ENCODE peak calls at places on chromosomes 16 and 17, in eight cellular contexts. F is H54, C is ovary, J is body of pancreas, A is stomach, G is sigmoid colon, Y is Peyer's patch, Q is H1. V is an unnamed sample.

GRCh38 chr17:800446-801242 is 18.5 kb downstream of the MRM3 start:
- DNase-seq in C (no peak), Y (no peak), G (no peak), J (no peak), A (no peak), F (no peak), Q (no peak), V (no peak)

GRCh38 chr16:23905027-23905426 is 69.2 kb downstream of the PRKCB start:
- DNase-seq in J (no peak), Q (no peak), C (peak), F (peak), Y (no peak), A (no peak), G (peak), V (no peak)

GRCh38 chr17:16286009-16286946 is 67.0 kb downstream of the CENPV start:
- DNase-seq in F (peak), J (peak), G (peak), C (peak), Y (peak), A (peak), Q (peak), V (peak)

GRCh38 chr17:17757944-17758343 is 76.7 kb downstream of the RAI1 start:
- DNase-seq in C (no peak), J (no peak), G (no peak), Y (no peak), Q (no peak), A (no peak), F (no peak), V (no peak)

GRCh38 chr17:63842173-63842539 is 329 bp downstream of the SMARCD2 start:
- DNase-seq in G (peak), Q (peak), C (no peak), F (no peak), A (peak), Y (no peak), J (no peak), V (no peak)

GRCh38 chr17:82863941-82864720 is 24.3 kb upstream of the ZNF750 start:
- DNase-seq in J (no peak), C (no peak), Q (no peak), G (no peak), Y (peak), F (peak), A (peak), V (peak)

GRCh38 chr16:89202422-89203215 is 2.3 kb upstream of the SLC22A31 start:
- DNase-seq in F (no peak), A (no peak), C (no peak), Y (no peak), J (no peak), G (no peak), Q (peak), V (no peak)

GRCh38 chr16:20944861-20945390 is 44.4 kb downstream of the LYRM1 start:
- DNase-seq in Y (no peak), A (no peak), J (no peak), G (no peak), Q (no peak), C (no peak), F (no peak), V (peak)

GRCh38 chr17:74444406-74444805 is 12.5 kb downstream of the GPRC5C start:
- DNase-seq in A (peak), C (peak), Y (peak), Q (no peak), J (peak), F (no peak), G (peak), V (no peak)

GRCh38 chr17:57714660-57715059 is 30.4 kb downstream of the CCDC182 start:
- DNase-seq in C (no peak), G (no peak), Q (peak), A (no peak), Y (no peak), J (no peak), F (no peak), V (no peak)

GRCh38 chr16:55478827-55479559 is at the start of gene MMP2:
- DNase-seq in A (peak), G (peak), C (peak), Y (peak), Q (peak), J (peak), F (peak), V (no peak)
- TF ChIP-seq POLR2A in A (no peak), G (no peak), C (no peak), Y (no peak), Q (no peak), J (no peak), F (no peak), V (no peak)

GRCh38 chr16:25030420-25031131 is 15.4 kb upstream of the ARHGAP17 start:
- DNase-seq in Q (no peak), G (no peak), Y (peak), A (no peak), C (no peak), J (no peak), F (no peak), V (no peak)
- TF ChIP-seq POLR2A in Q (no peak), G (no peak), Y (no peak), A (no peak), C (no peak), J (no peak), F (no peak), V (no peak)

GRCh38 chr17:45013021-45013997 is 38.1 kb downstream of the DCAKD start:
- DNase-seq in Y (no peak), J (peak), A (no peak), Q (peak), C (peak), G (peak), F (no peak), V (no peak)
- TF ChIP-seq POLR2A in Y (no peak), J (no peak), A (no peak), Q (no peak), C (no peak), G (no peak), F (no peak), V (no peak)

DNA sequence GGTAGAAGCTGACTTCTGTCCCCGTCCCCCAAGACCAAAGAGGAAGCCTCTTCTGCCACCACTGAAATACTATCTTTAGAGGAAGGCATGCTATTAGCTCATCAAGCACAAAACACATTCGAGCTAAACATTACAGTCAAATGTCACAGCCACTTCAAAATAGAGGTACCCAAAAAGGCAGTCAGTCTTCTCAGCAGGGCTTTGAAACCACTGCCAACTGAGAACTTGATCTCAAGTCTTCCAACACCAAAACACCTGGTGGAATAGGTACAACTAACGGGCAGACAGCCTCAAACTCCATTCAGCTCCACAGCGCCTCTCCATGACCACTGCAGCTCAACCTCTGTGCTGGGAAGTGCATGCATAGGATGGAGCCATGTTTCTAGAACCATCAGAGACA is 36.0 kb downstream of the ZFHX3 start:
- DNase-seq in C (peak), F (no peak), Y (peak), Q (no peak), G (peak), A (no peak), J (no peak), V (no peak)
- TF ChIP-seq POLR2A in C (no peak), F (no peak), Y (no peak), Q (no peak), G (no peak), A (no peak), J (no peak), V (no peak)

DNA sequence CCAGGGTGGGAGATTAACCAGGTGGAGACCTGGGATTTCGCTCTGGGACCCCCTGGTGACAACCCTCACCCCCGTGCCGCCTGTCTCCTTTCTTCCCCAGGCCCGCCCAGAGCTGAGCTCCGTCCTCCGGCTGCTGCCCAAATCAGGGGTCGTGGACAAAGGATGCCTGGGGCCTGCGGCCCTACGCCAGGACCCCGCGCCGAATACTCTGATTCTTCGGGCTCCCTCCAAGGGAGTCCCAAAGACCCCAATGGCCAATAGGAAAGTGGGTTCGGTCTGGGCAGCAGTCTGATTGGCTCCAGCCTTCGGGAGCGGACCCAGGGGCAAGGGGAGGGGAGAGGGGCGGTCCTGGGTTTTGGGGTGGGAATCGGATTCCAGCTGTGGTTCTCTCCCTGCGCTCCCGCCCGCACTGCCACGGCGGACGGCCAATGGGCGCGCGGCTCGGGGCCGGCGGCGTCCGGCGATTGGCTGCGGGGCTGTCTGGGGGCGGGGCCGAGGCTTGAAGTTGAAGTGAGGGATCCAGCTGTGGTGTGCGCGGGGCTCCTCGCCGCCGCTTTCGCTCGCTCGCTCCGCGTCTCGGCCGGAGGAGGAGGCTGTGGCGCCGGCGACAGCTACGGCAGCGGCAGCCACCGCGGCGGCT is at the start of gene CACNA1G:
- DNase-seq in F (peak), A (peak), J (peak), C (peak), Q (peak), G (peak), Y (peak), V (peak)
- TF ChIP-seq POLR2A in F (no peak), A (no peak), J (no peak), C (peak), Q (peak), G (no peak), Y (no peak), V (no peak)

DNA sequence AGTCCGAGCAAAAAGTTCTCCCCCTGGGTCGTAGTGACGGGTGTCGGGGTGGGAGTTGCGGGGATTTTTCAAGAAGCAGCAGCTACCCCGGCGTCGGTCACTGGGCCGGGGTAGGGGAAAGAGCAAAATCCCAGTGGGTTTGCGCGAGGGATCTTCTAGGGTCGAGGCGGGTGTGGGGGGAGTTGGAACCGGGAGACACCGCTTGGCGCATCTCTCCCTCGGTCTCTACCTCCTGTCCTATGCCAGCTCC is 2.3 kb upstream of the UBTF start:
- DNase-seq in Y (no peak), J (no peak), C (no peak), G (no peak), F (no peak), Q (no peak), A (no peak), V (no peak)
- TF ChIP-seq POLR2A in Y (no peak), J (no peak), C (no peak), G (no peak), F (no peak), Q (no peak), A (no peak), V (peak)

GRCh38 chr16:68234188-68235104 is 1.5 kb downstream of the ESRP2 start:
- DNase-seq in G (peak), Q (peak), J (peak), Y (peak), A (peak), C (peak), F (no peak), V (peak)
- TF ChIP-seq POLR2A in G (no peak), Q (peak), J (peak), Y (no peak), A (no peak), C (no peak), F (no peak), V (no peak)

DNA sequence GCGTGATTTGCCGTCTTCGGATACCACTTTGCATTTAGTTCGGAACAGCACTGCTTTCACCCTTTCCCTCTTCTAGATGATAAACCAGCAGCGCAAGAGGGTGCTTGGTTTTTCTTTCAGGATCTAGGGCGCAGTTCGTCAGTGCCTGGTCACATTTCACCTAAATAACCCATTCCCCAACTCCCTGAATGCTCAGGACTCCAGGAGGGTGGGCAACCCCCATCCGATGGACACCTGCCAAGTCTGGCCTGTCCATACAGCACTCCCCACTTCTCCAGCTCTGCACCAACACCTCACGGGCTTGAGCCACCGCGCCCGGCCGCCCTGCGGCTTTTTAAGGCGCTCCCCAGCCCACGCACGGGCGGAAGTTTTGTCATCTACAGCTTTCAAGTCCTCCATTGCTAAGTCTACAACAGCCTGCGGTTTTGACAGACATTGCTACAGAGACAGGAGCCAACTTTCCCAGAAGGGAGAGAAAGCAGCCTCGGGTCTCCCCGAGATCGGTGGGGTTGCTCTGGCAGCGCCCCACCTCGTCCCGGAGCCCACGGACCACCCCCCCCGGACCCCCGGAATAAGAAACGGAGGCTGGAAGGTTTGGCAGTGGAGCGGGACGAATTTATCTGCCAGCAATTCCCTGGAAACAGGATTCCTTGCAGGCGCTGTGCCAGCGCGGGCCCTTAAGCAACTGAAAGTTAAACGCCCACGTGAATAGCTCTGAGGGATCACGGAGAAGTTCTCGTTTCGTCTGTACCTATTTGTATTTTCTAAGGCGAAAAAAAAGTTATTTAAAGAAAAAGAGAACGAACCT is 38.6 kb upstream of the SLFN13 start:
- DNase-seq in G (peak), J (peak), A (peak), Q (peak), C (peak), Y (peak), F (peak), V (peak)
- TF ChIP-seq POLR2A in G (no peak), J (no peak), A (no peak), Q (no peak), C (no peak), Y (no peak), F (no peak), V (no peak)

GRCh38 chr17:72301887-72302286 is 181.1 kb downstream of the SOX9 start:
- DNase-seq in C (no peak), A (no peak), Q (no peak), J (peak), Y (no peak), G (no peak), F (no peak), V (no peak)
- TF ChIP-seq POLR2A in C (no peak), A (no peak), Q (no peak), J (no peak), Y (no peak), G (no peak), F (no peak), V (no peak)